ENCODE peak calls at places on chromosomes 4 and X, in ten cellular contexts. One of them, this sample, is unnamed. For H3K36me3, the result is how much of the 10 kb centered on the place peaks cover.

GRCh38 chr4:72295966-72296557 is 264.3 kb downstream of the NPFFR2 start:
- DNase-seq in lower lobe of right lung: no peak
- DNase-seq in upper lobe of right lung: no peak
- DNase-seq in heart left ventricle: no peak
- DNase-seq in cardiac muscle cell: peak
- DNase-seq in psoas muscle: no peak
- DNase-seq in SJSA1: no peak
- DNase-seq in tibial nerve: no peak
- DNase-seq in upper lobe of left lung: no peak
- DNase-seq in endothelial cell of umbilical vein: peak
- DNase-seq in this sample: peak

GRCh38 chr4:102868153-102868781 is 525 bp upstream of the CISD2 start:
- DNase-seq in tibial nerve: no peak
- DNase-seq in upper lobe of right lung: peak
- DNase-seq in psoas muscle: peak
- DNase-seq in upper lobe of left lung: no peak
- DNase-seq in endothelial cell of umbilical vein: no peak
- DNase-seq in cardiac muscle cell: no peak
- DNase-seq in SJSA1: no peak
- DNase-seq in heart left ventricle: no peak
- DNase-seq in lower lobe of right lung: peak
- DNase-seq in this sample: no peak

GRCh38 chr4:184644553-184645307 is 4.5 kb downstream of the CASP3 start:
- DNase-seq in SJSA1: no peak
- DNase-seq in upper lobe of right lung: no peak
- DNase-seq in upper lobe of left lung: no peak
- DNase-seq in lower lobe of right lung: no peak
- DNase-seq in endothelial cell of umbilical vein: peak
- DNase-seq in heart left ventricle: no peak
- DNase-seq in cardiac muscle cell: no peak
- DNase-seq in psoas muscle: no peak
- DNase-seq in tibial nerve: no peak
- DNase-seq in this sample: no peak

GRCh38 chr4:4985844-4986243 is 33.4 kb downstream of the CYTL1 start:
- DNase-seq in cardiac muscle cell: no peak
- DNase-seq in upper lobe of right lung: no peak
- DNase-seq in SJSA1: no peak
- DNase-seq in lower lobe of right lung: no peak
- DNase-seq in tibial nerve: no peak
- DNase-seq in upper lobe of left lung: no peak
- DNase-seq in heart left ventricle: no peak
- DNase-seq in psoas muscle: no peak
- DNase-seq in endothelial cell of umbilical vein: no peak
- DNase-seq in this sample: no peak

GRCh38 chrX:12076046-12076445 is 62.2 kb upstream of the FRMPD4 start:
- DNase-seq in lower lobe of right lung: no peak
- DNase-seq in SJSA1: no peak
- DNase-seq in cardiac muscle cell: peak
- DNase-seq in upper lobe of right lung: no peak
- DNase-seq in tibial nerve: no peak
- DNase-seq in heart left ventricle: no peak
- DNase-seq in psoas muscle: no peak
- DNase-seq in endothelial cell of umbilical vein: no peak
- DNase-seq in upper lobe of left lung: no peak
- DNase-seq in this sample: no peak

GRCh38 chrX:25858273-25858880 is 279.8 kb upstream of the MAGEB18 start:
- DNase-seq in psoas muscle: no peak
- DNase-seq in cardiac muscle cell: peak
- DNase-seq in SJSA1: no peak
- DNase-seq in heart left ventricle: no peak
- DNase-seq in upper lobe of right lung: no peak
- DNase-seq in endothelial cell of umbilical vein: peak
- DNase-seq in tibial nerve: no peak
- DNase-seq in upper lobe of left lung: no peak
- DNase-seq in lower lobe of right lung: no peak
- DNase-seq in this sample: no peak

GRCh38 chr4:150181536-150181935 is 103.3 kb downstream of the DCLK2 start:
- DNase-seq in lower lobe of right lung: no peak
- DNase-seq in cardiac muscle cell: peak
- DNase-seq in upper lobe of right lung: no peak
- DNase-seq in heart left ventricle: no peak
- DNase-seq in endothelial cell of umbilical vein: peak
- DNase-seq in tibial nerve: no peak
- DNase-seq in SJSA1: no peak
- DNase-seq in upper lobe of left lung: no peak
- DNase-seq in psoas muscle: no peak
- DNase-seq in this sample: peak

GRCh38 chr4:102335616-102336015 is 9.7 kb downstream of the SLC39A8 start:
- DNase-seq in tibial nerve: no peak
- DNase-seq in psoas muscle: no peak
- DNase-seq in cardiac muscle cell: no peak
- DNase-seq in heart left ventricle: no peak
- DNase-seq in SJSA1: no peak
- DNase-seq in endothelial cell of umbilical vein: no peak
- DNase-seq in upper lobe of left lung: no peak
- DNase-seq in lower lobe of right lung: no peak
- DNase-seq in upper lobe of right lung: no peak
- DNase-seq in this sample: no peak

GRCh38 chrX:154545673-154546274 is 872 bp downstream of the G6PD start:
- DNase-seq in psoas muscle: no peak
- DNase-seq in lower lobe of right lung: no peak
- DNase-seq in tibial nerve: no peak
- DNase-seq in endothelial cell of umbilical vein: no peak
- DNase-seq in upper lobe of right lung: no peak
- DNase-seq in heart left ventricle: no peak
- DNase-seq in cardiac muscle cell: no peak
- DNase-seq in SJSA1: no peak
- DNase-seq in upper lobe of left lung: no peak
- DNase-seq in this sample: no peak

GRCh38 chrX:6226646-6227444 is 1.8 kb downstream of the NLGN4X start:
- DNase-seq in SJSA1: no peak
- DNase-seq in cardiac muscle cell: no peak
- DNase-seq in upper lobe of right lung: no peak
- DNase-seq in tibial nerve: no peak
- DNase-seq in upper lobe of left lung: no peak
- DNase-seq in lower lobe of right lung: no peak
- DNase-seq in endothelial cell of umbilical vein: no peak
- DNase-seq in heart left ventricle: peak
- DNase-seq in psoas muscle: no peak
- DNase-seq in this sample: no peak

GRCh38 chr4:38062088-38062893 is 102.1 kb downstream of the PTTG2 start:
- DNase-seq in upper lobe of right lung: peak
- DNase-seq in psoas muscle: peak
- DNase-seq in lower lobe of right lung: peak
- DNase-seq in tibial nerve: peak
- DNase-seq in heart left ventricle: peak
- DNase-seq in cardiac muscle cell: peak
- DNase-seq in SJSA1: peak
- DNase-seq in upper lobe of left lung: peak
- DNase-seq in endothelial cell of umbilical vein: peak
- DNase-seq in this sample: peak

GRCh38 chr4:188434686-188435085 is 295.4 kb downstream of the TRIML1 start:
- DNase-seq in endothelial cell of umbilical vein: no peak
- DNase-seq in upper lobe of right lung: no peak
- DNase-seq in lower lobe of right lung: no peak
- DNase-seq in upper lobe of left lung: no peak
- DNase-seq in tibial nerve: no peak
- DNase-seq in heart left ventricle: no peak
- DNase-seq in psoas muscle: no peak
- DNase-seq in cardiac muscle cell: no peak
- DNase-seq in SJSA1: no peak
- DNase-seq in this sample: no peak

GRCh38 chr4:151690164-151690856 is 70.5 kb downstream of the GATB start:
- DNase-seq in lower lobe of right lung: no peak
- DNase-seq in SJSA1: no peak
- DNase-seq in endothelial cell of umbilical vein: peak
- DNase-seq in cardiac muscle cell: peak
- DNase-seq in tibial nerve: no peak
- DNase-seq in psoas muscle: no peak
- DNase-seq in upper lobe of right lung: no peak
- DNase-seq in heart left ventricle: no peak
- DNase-seq in upper lobe of left lung: no peak
- DNase-seq in this sample: peak

GRCh38 chrX:15430584-15430983 is 46.4 kb upstream of the VEGFD start:
- DNase-seq in psoas muscle: no peak
- DNase-seq in upper lobe of right lung: no peak
- DNase-seq in SJSA1: no peak
- DNase-seq in upper lobe of left lung: no peak
- DNase-seq in lower lobe of right lung: no peak
- DNase-seq in endothelial cell of umbilical vein: peak
- DNase-seq in tibial nerve: no peak
- DNase-seq in heart left ventricle: no peak
- DNase-seq in cardiac muscle cell: no peak
- DNase-seq in this sample: no peak

GRCh38 chr4:146959692-146960091 is 14.0 kb upstream of the TTC29 start:
- DNase-seq in psoas muscle: no peak
- DNase-seq in lower lobe of right lung: no peak
- DNase-seq in endothelial cell of umbilical vein: no peak
- DNase-seq in upper lobe of right lung: no peak
- DNase-seq in cardiac muscle cell: no peak
- DNase-seq in tibial nerve: no peak
- DNase-seq in heart left ventricle: no peak
- DNase-seq in upper lobe of left lung: no peak
- DNase-seq in SJSA1: no peak
- DNase-seq in this sample: peak

DNA sequence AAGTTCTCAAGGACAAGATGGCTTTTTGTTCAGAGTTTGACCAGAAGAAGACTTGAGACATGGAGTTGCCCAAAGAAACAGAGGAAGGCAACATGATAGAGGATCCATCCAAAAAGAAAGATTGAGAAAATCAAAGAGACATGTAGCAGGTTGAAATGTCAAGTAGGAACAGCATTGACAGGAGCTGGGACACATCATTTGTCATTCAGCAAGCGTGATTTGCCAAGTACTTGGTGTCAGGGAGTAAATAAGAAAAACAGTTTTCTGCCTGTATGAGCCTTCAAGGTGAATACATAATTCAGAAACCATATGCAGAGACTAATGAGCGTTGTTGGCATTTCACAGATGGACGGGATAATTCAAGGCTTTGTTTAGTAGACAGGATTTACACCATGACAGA is 11.2 kb downstream of the SMIM31 start:
- DNase-seq in upper lobe of right lung: no peak
- DNase-seq in endothelial cell of umbilical vein: no peak
- DNase-seq in psoas muscle: no peak
- DNase-seq in upper lobe of left lung: no peak
- DNase-seq in SJSA1: no peak
- DNase-seq in lower lobe of right lung: no peak
- DNase-seq in tibial nerve: no peak
- DNase-seq in cardiac muscle cell: no peak
- DNase-seq in heart left ventricle: no peak
- DNase-seq in this sample: no peak
- H3K36me3 ChIP-seq in upper lobe of right lung: under half
- H3K36me3 ChIP-seq in endothelial cell of umbilical vein: under half
- H3K36me3 ChIP-seq in psoas muscle: under half
- H3K36me3 ChIP-seq in upper lobe of left lung: under half
- H3K36me3 ChIP-seq in SJSA1: under half
- H3K36me3 ChIP-seq in lower lobe of right lung: under half
- H3K36me3 ChIP-seq in tibial nerve: under half
- H3K36me3 ChIP-seq in cardiac muscle cell: under half
- H3K36me3 ChIP-seq in heart left ventricle: under half
- H3K36me3 ChIP-seq in this sample: under half

GRCh38 chr4:123352240-123352945 is 44.2 kb upstream of the SPRY1 start:
- DNase-seq in cardiac muscle cell: peak
- DNase-seq in upper lobe of right lung: no peak
- DNase-seq in endothelial cell of umbilical vein: peak
- DNase-seq in SJSA1: no peak
- DNase-seq in upper lobe of left lung: no peak
- DNase-seq in psoas muscle: no peak
- DNase-seq in tibial nerve: no peak
- DNase-seq in heart left ventricle: no peak
- DNase-seq in lower lobe of right lung: no peak
- DNase-seq in this sample: no peak
- H3K27ac ChIP-seq in cardiac muscle cell: no peak
- H3K27ac ChIP-seq in upper lobe of right lung: no peak
- H3K27ac ChIP-seq in endothelial cell of umbilical vein: no peak
- H3K27ac ChIP-seq in SJSA1: no peak
- H3K27ac ChIP-seq in upper lobe of left lung: no peak
- H3K27ac ChIP-seq in psoas muscle: peak
- H3K27ac ChIP-seq in tibial nerve: no peak
- H3K27ac ChIP-seq in heart left ventricle: peak
- H3K27ac ChIP-seq in lower lobe of right lung: no peak
- H3K27ac ChIP-seq in this sample: no peak

DNA sequence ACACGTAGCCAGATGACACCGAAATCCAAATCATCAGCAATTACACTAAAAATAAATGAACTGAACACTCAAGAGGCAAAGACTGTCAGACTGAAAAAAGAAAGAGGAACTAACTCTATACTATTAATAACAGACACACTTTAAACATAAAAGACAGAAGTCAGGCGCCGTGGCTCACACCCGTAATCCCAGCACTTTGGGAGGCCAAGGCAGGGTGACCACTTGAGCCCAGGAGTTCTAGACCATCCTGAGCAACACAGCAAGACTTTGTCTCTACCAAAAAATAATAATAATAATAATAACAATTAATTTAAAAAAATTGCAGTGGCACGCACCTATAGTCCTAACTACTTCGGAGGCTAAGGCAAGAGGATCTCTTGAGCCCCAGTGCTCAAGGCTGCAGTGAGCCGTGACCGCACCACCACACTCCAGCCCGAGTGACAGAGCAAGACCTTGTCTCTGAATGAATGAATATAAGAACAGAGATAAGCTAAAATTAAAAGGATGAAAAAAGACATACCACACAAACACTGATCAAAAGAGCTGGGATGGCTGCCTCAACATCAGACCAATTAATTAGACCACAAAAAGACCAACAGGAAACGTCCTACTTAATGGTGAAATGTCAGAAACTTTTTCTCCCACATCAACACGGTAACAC is 29.9 kb downstream of the CTBP1 start:
- DNase-seq in cardiac muscle cell: no peak
- DNase-seq in upper lobe of right lung: no peak
- DNase-seq in psoas muscle: no peak
- DNase-seq in endothelial cell of umbilical vein: no peak
- DNase-seq in upper lobe of left lung: no peak
- DNase-seq in tibial nerve: no peak
- DNase-seq in SJSA1: no peak
- DNase-seq in lower lobe of right lung: no peak
- DNase-seq in heart left ventricle: no peak
- DNase-seq in this sample: no peak
- H3K4me3 ChIP-seq in cardiac muscle cell: no peak
- H3K4me3 ChIP-seq in upper lobe of right lung: no peak
- H3K4me3 ChIP-seq in psoas muscle: no peak
- H3K4me3 ChIP-seq in endothelial cell of umbilical vein: no peak
- H3K4me3 ChIP-seq in upper lobe of left lung: no peak
- H3K4me3 ChIP-seq in tibial nerve: no peak
- H3K4me3 ChIP-seq in SJSA1: no peak
- H3K4me3 ChIP-seq in lower lobe of right lung: no peak
- H3K4me3 ChIP-seq in heart left ventricle: no peak
- H3K4me3 ChIP-seq in this sample: no peak

GRCh38 chrX:123809854-123810375 is 49.9 kb upstream of the XIAP start:
- DNase-seq in upper lobe of right lung: no peak
- DNase-seq in upper lobe of left lung: no peak
- DNase-seq in cardiac muscle cell: no peak
- DNase-seq in heart left ventricle: no peak
- DNase-seq in tibial nerve: no peak
- DNase-seq in psoas muscle: no peak
- DNase-seq in SJSA1: no peak
- DNase-seq in lower lobe of right lung: no peak
- DNase-seq in endothelial cell of umbilical vein: no peak
- DNase-seq in this sample: no peak

GRCh38 chrX:123803331-123803983 is 56.4 kb upstream of the XIAP start:
- DNase-seq in upper lobe of right lung: no peak
- DNase-seq in lower lobe of right lung: no peak
- DNase-seq in tibial nerve: no peak
- DNase-seq in cardiac muscle cell: peak
- DNase-seq in endothelial cell of umbilical vein: peak
- DNase-seq in SJSA1: peak
- DNase-seq in psoas muscle: no peak
- DNase-seq in upper lobe of left lung: peak
- DNase-seq in heart left ventricle: no peak
- DNase-seq in this sample: peak

GRCh38 chrX:123807825-123808416 is 51.9 kb upstream of the XIAP start:
- DNase-seq in tibial nerve: no peak
- DNase-seq in psoas muscle: no peak
- DNase-seq in upper lobe of left lung: no peak
- DNase-seq in SJSA1: no peak
- DNase-seq in endothelial cell of umbilical vein: no peak
- DNase-seq in lower lobe of right lung: no peak
- DNase-seq in cardiac muscle cell: peak
- DNase-seq in heart left ventricle: no peak
- DNase-seq in upper lobe of right lung: no peak
- DNase-seq in this sample: no peak
- H3K36me3 ChIP-seq in tibial nerve: under half
- H3K36me3 ChIP-seq in psoas muscle: under half
- H3K36me3 ChIP-seq in upper lobe of left lung: under half
- H3K36me3 ChIP-seq in SJSA1: under half
- H3K36me3 ChIP-seq in endothelial cell of umbilical vein: under half
- H3K36me3 ChIP-seq in lower lobe of right lung: under half
- H3K36me3 ChIP-seq in cardiac muscle cell: under half
- H3K36me3 ChIP-seq in heart left ventricle: under half
- H3K36me3 ChIP-seq in upper lobe of right lung: under half
- H3K36me3 ChIP-seq in this sample: under half